ENCODE peak calls at places on chromosomes 11 and 22, in nine cellular contexts. D is lower lobe of right lung, B is neuronal stem cell, O is DND-41, J is thoracic aorta, V is neural progenitor cell, W is Peyer's patch, T is tibial artery, U is vagina. S is an unnamed sample. For H3K4me1, the result is how much of the 10 kb centered on the place peaks cover.

GRCh38 chr11:15969281-15969680 is 387.1 kb downstream of the SOX6 start:
- DNase-seq in D (no peak), B (no peak), O (peak), J (no peak), V (no peak), W (no peak), T (peak), U (no peak), S (no peak)

GRCh38 chr11:45803981-45804805 is 756 bp upstream of the SLC35C1 start:
- DNase-seq in D (peak), B (peak), O (peak), J (peak), V (peak), W (peak), T (peak), U (no peak), S (peak)

GRCh38 chr22:23182289-23183106 is 2.2 kb downstream of the BCR start:
- DNase-seq in D (no peak), B (no peak), O (peak), J (no peak), V (peak), W (no peak), T (no peak), U (no peak), S (peak)

GRCh38 chr22:44090571-44090905 is 66.4 kb downstream of the PARVB start:
- DNase-seq in D (no peak), B (no peak), O (no peak), J (no peak), V (no peak), W (no peak), T (no peak), U (no peak), S (no peak)

GRCh38 chr22:41925783-41926460 is 684 bp downstream of the TNFRSF13C start:
- DNase-seq in D (peak), B (no peak), O (no peak), J (no peak), V (peak), W (peak), T (no peak), U (no peak), S (peak)

GRCh38 chr11:121369366-121369765 is 76.8 kb downstream of the SC5D start:
- DNase-seq in D (no peak), B (no peak), O (no peak), J (no peak), V (no peak), W (no peak), T (no peak), U (no peak), S (no peak)

GRCh38 chr11:115759622-115760527 is 255.7 kb upstream of the CADM1 start:
- DNase-seq in D (peak), B (peak), O (no peak), J (no peak), V (peak), W (no peak), T (no peak), U (no peak), S (no peak)

GRCh38 chr11:72058416-72059034 is 21.8 kb downstream of the NUMA1 start:
- DNase-seq in D (no peak), B (no peak), O (no peak), J (no peak), V (no peak), W (no peak), T (no peak), U (no peak), S (no peak)

GRCh38 chr11:61026121-61027031 is 54.9 kb downstream of the CD6 start:
- DNase-seq in D (no peak), B (no peak), O (peak), J (no peak), V (no peak), W (peak), T (no peak), U (no peak), S (peak)

GRCh38 chr11:30143098-30143705 is 87.6 kb upstream of the FSHB start:
- DNase-seq in D (no peak), B (peak), O (peak), J (no peak), V (peak), W (no peak), T (no peak), U (no peak), S (no peak)

GRCh38 chr11:64211181-64211872 is 4.8 kb downstream of the FERMT3 start:
- DNase-seq in D (no peak), B (no peak), O (no peak), J (no peak), V (no peak), W (no peak), T (no peak), U (no peak), S (no peak)

GRCh38 chr22:42433754-42434153 is 1.6 kb upstream of the NFAM1 start:
- DNase-seq in D (no peak), B (no peak), O (no peak), J (no peak), V (no peak), W (no peak), T (no peak), U (no peak), S (no peak)

GRCh38 chr11:78080818-78081495 is 1.3 kb upstream of the NDUFC2 start:
- DNase-seq in D (no peak), B (no peak), O (peak), J (no peak), V (no peak), W (no peak), T (no peak), U (no peak), S (no peak)

GRCh38 chr22:32985899-32986772 is 72.0 kb downstream of the SYN3 start:
- DNase-seq in D (peak), B (peak), O (peak), J (peak), V (peak), W (peak), T (peak), U (no peak), S (peak)

GRCh38 chr22:19943665-19944026 is 2.0 kb upstream of the TXNRD2 start:
- DNase-seq in D (peak), B (no peak), O (peak), J (no peak), V (no peak), W (no peak), T (peak), U (no peak), S (no peak)

GRCh38 chr11:65497141-65498041 is 1.5 kb upstream of the MALAT1 start:
- DNase-seq in D (peak), B (peak), O (peak), J (peak), V (peak), W (peak), T (peak), U (no peak), S (peak)

DNA sequence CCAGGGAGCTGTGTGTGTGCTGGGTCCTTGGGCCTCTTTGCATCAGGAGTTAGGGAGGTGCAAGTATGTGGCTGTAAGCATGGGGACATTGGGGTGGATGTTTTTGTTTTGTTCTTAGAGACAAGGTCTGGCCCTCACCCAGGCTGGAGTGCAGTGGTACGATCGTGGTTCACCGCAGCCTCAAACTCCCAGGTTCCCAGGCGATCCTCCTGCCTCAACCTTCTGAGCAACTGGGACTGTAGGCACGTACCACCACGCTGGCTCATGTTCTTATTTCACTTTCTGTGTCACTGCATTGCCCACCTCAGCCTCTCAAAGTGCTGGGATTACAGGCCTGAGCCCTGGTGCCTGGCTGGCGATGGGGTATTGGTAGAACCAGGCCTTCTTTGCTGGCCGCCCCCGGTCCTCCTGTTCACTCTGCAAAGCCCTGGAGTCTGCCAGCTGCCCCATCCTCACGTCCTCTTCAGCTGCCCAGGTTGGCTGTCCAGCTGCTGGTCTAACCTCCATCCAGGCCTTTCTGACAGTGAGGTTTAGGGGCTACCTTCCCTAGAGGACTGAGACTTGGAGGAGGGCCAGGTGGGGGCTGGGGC is 851 bp upstream of the GRAMD4 start:
- DNase-seq in D (no peak), B (no peak), O (peak), J (no peak), V (no peak), W (no peak), T (no peak), U (no peak), S (no peak)
- H3K27ac ChIP-seq in D (no peak), B (no peak), O (peak), J (peak), V (peak), W (peak), T (no peak), U (peak), S (no peak)

DNA sequence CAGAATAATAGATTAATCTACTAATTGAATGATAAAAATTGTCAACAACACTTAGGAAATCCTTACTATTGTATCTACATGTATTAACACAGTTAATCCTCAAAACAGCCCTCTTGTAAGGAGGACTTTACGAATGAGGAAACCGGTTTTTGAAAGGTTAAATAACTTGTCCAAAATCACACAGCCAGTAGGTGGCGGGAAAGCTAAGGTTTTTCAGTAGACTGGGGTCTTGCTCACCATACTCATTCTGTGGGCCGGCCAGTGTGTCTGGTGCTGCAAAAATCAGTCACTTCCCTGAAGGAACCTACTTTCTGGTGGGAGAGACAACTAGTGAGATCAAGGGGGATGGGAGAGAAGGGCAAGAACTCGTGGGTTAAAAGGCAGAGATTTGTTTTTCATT is 3.8 kb downstream of the DCPS start:
- DNase-seq in D (no peak), B (no peak), O (peak), J (no peak), V (peak), W (no peak), T (no peak), U (no peak), S (no peak)
- H3K4me1 ChIP-seq in D (under half), B (under half), O (under half), J (under half), V (under half), W (under half), T (under half), U (under half), S (under half)

GRCh38 chr11:111574373-111575230 is 27.6 kb upstream of the SIK2 start:
- DNase-seq in D (no peak), B (no peak), O (no peak), J (no peak), V (no peak), W (no peak), T (no peak), U (no peak), S (no peak)

GRCh38 chr11:111570796-111571195 is 30.3 kb downstream of the LAYN start:
- DNase-seq in D (no peak), B (no peak), O (no peak), J (no peak), V (no peak), W (no peak), T (no peak), U (no peak), S (no peak)

GRCh38 chr11:111571829-111572501 is 30.3 kb upstream of the SIK2 start:
- DNase-seq in D (no peak), B (no peak), O (no peak), J (no peak), V (no peak), W (no peak), T (no peak), U (no peak), S (no peak)

GRCh38 chr11:111575748-111576147 is 26.5 kb upstream of the SIK2 start:
- DNase-seq in D (no peak), B (no peak), O (no peak), J (no peak), V (no peak), W (no peak), T (no peak), U (no peak), S (no peak)

GRCh38 chr11:111573821-111574249 is 28.4 kb upstream of the SIK2 start:
- DNase-seq in D (no peak), B (no peak), O (no peak), J (no peak), V (no peak), W (no peak), T (no peak), U (no peak), S (no peak)
- H3K27ac ChIP-seq in D (peak), B (no peak), O (no peak), J (peak), V (no peak), W (peak), T (peak), U (peak), S (no peak)

DNA sequence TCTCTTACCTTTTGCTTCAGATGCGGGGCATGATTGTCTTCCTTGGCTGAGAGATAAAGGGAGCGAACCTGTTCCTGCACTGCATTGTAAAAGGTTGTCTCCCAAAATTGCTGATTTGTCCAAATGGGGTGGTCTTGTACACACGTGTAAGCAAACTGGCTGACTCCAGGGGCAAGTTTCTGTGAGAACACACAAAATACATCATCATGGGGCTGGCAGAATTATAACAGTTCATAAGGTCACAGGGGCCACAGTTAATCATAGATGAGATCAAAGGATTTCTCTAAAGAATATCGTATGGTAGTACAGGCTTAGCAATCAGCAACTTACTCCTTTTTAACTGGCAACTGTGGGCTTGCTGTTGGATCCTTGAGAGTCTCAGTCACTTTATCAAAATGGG is 194.3 kb downstream of the SWAP70 start:
- DNase-seq in D (no peak), B (no peak), O (no peak), J (no peak), V (no peak), W (no peak), T (no peak), U (no peak), S (no peak)
- H3K4me1 ChIP-seq in D (under half), B (under half), O (under half), J (under half), V (under half), W (under half), T (under half), U (under half), S (under half)

GRCh38 chr11:59222464-59223065 is 9.8 kb upstream of the MPEG1 start:
- DNase-seq in D (no peak), B (no peak), O (no peak), J (no peak), V (no peak), W (no peak), T (no peak), U (no peak), S (no peak)

GRCh38 chr11:59223611-59224010 is 10.9 kb upstream of the MPEG1 start:
- DNase-seq in D (no peak), B (no peak), O (no peak), J (no peak), V (no peak), W (no peak), T (no peak), U (no peak), S (no peak)

GRCh38 chr11:59225017-59225416 is 12.3 kb upstream of the MPEG1 start:
- DNase-seq in D (no peak), B (no peak), O (no peak), J (no peak), V (no peak), W (no peak), T (no peak), U (no peak), S (no peak)

GRCh38 chr11:59223177-59223576 is 10.4 kb upstream of the MPEG1 start:
- DNase-seq in D (no peak), B (no peak), O (no peak), J (no peak), V (no peak), W (no peak), T (no peak), U (no peak), S (no peak)

DNA sequence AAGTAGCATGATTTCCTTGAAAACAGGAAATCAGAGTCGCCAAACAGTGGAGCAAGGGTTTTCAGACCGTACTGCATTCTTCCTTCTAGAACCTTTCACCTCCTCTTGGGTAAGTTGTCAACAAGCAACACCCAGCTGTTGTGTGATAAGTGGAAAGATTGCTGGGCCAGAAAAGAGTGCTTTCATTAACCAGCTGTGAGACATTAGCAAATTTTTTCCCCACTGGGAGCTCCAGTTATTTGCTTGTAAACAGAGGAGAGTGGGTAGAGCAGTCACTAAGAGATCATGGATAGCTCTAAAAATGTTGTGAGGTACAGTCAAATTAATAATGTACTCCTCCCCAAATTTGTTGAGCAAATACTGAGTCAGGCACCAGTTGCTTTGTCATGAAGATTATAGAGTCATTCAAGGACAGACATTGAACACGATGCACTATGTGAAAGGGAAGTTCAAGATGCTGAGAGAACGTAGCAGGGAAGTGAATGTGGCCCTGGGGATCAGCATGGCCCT is 11.7 kb upstream of the MPEG1 start:
- DNase-seq in D (no peak), B (no peak), O (no peak), J (no peak), V (no peak), W (no peak), T (no peak), U (no peak), S (no peak)
- H3K27ac ChIP-seq in D (peak), B (no peak), O (no peak), J (peak), V (no peak), W (peak), T (no peak), U (no peak), S (no peak)

DNA sequence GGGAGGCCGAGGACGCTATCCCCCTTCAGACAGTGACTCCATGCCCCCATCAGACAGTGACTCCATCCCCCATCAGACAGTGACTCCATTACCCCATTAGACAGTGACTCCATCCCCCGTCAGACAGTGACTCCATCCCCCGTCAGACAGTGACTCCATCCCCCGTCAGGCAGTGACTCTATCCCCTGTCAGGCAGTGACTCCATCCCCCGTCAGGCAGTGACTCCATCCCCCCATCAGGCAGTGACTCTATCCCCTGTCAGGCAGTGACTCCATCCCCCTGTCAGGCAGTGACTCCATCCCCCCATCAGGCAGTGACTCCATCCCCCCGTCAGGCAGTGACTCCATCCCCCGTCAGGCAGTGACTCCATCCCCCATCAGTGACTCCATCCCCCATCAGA is 9.1 kb upstream of the TTLL8 start:
- DNase-seq in D (no peak), B (no peak), O (no peak), J (no peak), V (no peak), W (no peak), T (no peak), U (no peak), S (no peak)
- H3K4me1 ChIP-seq in D (under half), B (under half), O (under half), J (under half), V (under half), W (under half), T (under half), U (under half), S (under half)

GRCh38 chr11:10518891-10519290 is 22.1 kb downstream of the RNF141 start:
- DNase-seq in D (no peak), B (no peak), O (no peak), J (no peak), V (no peak), W (no peak), T (no peak), U (no peak), S (no peak)
- H3K27ac ChIP-seq in D (no peak), B (no peak), O (no peak), J (no peak), V (no peak), W (no peak), T (no peak), U (no peak), S (no peak)

GRCh38 chr11:12160680-12161079 is 50.3 kb downstream of the MICAL2 start:
- DNase-seq in D (peak), B (no peak), O (no peak), J (no peak), V (no peak), W (no peak), T (peak), U (peak), S (no peak)

GRCh38 chr11:12163181-12163841 is 52.9 kb downstream of the MICAL2 start:
- DNase-seq in D (no peak), B (no peak), O (no peak), J (peak), V (no peak), W (no peak), T (peak), U (no peak), S (no peak)

GRCh38 chr11:12162652-12163051 is 52.3 kb downstream of the MICAL2 start:
- DNase-seq in D (no peak), B (no peak), O (no peak), J (no peak), V (no peak), W (no peak), T (no peak), U (no peak), S (no peak)

GRCh38 chr11:12161137-12161536 is 50.7 kb downstream of the MICAL2 start:
- DNase-seq in D (no peak), B (no peak), O (no peak), J (no peak), V (no peak), W (no peak), T (peak), U (peak), S (no peak)

GRCh38 chr11:12161603-12162350 is 51.4 kb downstream of the MICAL2 start:
- DNase-seq in D (no peak), B (no peak), O (no peak), J (no peak), V (no peak), W (no peak), T (no peak), U (no peak), S (no peak)
- H3K4me1 ChIP-seq in D (half or more), B (under half), O (under half), J (half or more), V (under half), W (under half), T (half or more), U (under half), S (under half)

GRCh38 chr11:76095891-76096290 is 110.4 kb downstream of the WNT11 start:
- DNase-seq in D (no peak), B (no peak), O (no peak), J (no peak), V (no peak), W (no peak), T (no peak), U (no peak), S (no peak)
- H3K27ac ChIP-seq in D (no peak), B (no peak), O (no peak), J (no peak), V (no peak), W (no peak), T (no peak), U (no peak), S (no peak)

GRCh38 chr11:75323609-75324008 is 27.9 kb downstream of the ARRB1 start:
- DNase-seq in D (no peak), B (no peak), O (no peak), J (no peak), V (no peak), W (no peak), T (no peak), U (no peak), S (no peak)
- H3K4me1 ChIP-seq in D (half or more), B (under half), O (under half), J (under half), V (under half), W (under half), T (under half), U (under half), S (under half)